ENCODE peak calls at places on chromosomes 13 and 19, in four cellular contexts. Y is mesendoderm, I is H1, W is H9. U is an unnamed sample.

GRCh38 chr19:48290341-48290922 is 20.6 kb downstream of the ZNF114 start:
- DNase-seq in Y (peak), I (peak), W (peak), U (peak)

GRCh38 chr13:45370922-45371406 is 30.0 kb upstream of the TPT1 start:
- DNase-seq in Y (peak), I (peak), W (peak), U (peak)

GRCh38 chr19:45402469-45403070 is 2.3 kb downstream of the PPP1R13L start:
- DNase-seq in Y (peak), I (no peak), W (peak), U (no peak)

GRCh38 chr19:31436121-31436776 is 87.0 kb upstream of the TSHZ3 start:
- DNase-seq in Y (no peak), I (no peak), W (no peak), U (peak)

GRCh38 chr13:77300176-77301141 is 26.4 kb downstream of the MYCBP2 start:
- DNase-seq in Y (peak), I (no peak), W (no peak), U (peak)

GRCh38 chr19:44002212-44002565 is 568 bp upstream of the ZNF230 start:
- DNase-seq in Y (no peak), I (no peak), W (no peak), U (peak)

GRCh38 chr13:22176968-22177545 is 506.2 kb downstream of the FGF9 start:
- DNase-seq in Y (no peak), I (no peak), W (no peak), U (peak)

GRCh38 chr13:113655358-113656014 is 2.5 kb downstream of the ATP4B start:
- DNase-seq in Y (no peak), I (no peak), W (no peak), U (no peak)

GRCh38 chr13:83498486-83499190 is 383.6 kb downstream of the SLITRK1 start:
- DNase-seq in Y (no peak), I (no peak), W (no peak), U (peak)

GRCh38 chr19:3344608-3345598 is 21.5 kb upstream of the NFIC start:
- DNase-seq in Y (no peak), I (no peak), W (no peak), U (no peak)

GRCh38 chr13:37344051-37344450 is 238.6 kb upstream of the CSNK1A1L start:
- DNase-seq in Y (no peak), I (no peak), W (no peak), U (no peak)

GRCh38 chr13:37338721-37339120 is 233.3 kb upstream of the CSNK1A1L start:
- DNase-seq in Y (no peak), I (no peak), W (no peak), U (no peak)

GRCh38 chr13:37345869-37346268 is 240.4 kb upstream of the CSNK1A1L start:
- DNase-seq in Y (peak), I (no peak), W (no peak), U (no peak)

GRCh38 chr13:37342205-37342604 is 236.7 kb upstream of the CSNK1A1L start:
- DNase-seq in Y (no peak), I (no peak), W (no peak), U (no peak)

GRCh38 chr13:37340911-37341670 is 235.6 kb upstream of the CSNK1A1L start:
- DNase-seq in Y (no peak), I (no peak), W (no peak), U (no peak)
- H4K5ac ChIP-seq in Y (no peak), I (no peak), W (no peak), U (no peak)

DNA sequence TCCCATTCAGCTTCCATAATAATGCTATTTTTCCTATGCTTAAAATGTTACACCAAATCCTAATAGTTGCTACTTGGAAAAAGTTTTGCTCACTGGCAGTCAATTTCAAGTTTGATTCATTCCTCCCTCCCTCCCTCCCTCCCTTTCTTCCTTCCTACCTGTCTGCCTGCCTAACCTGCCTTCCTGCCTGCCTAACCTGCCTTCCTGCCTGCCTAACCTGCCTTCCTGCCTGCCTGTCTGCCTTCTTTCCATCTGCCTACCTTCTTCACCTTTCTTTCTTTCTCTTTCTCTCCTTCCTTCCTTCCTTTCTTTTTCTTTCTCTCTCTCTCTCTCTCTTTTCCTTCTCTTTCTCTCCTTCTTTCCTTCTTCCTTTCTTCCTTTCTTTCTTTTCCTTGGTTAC is 418.7 kb downstream of the PCDH9 start:
- DNase-seq in Y (no peak), I (no peak), W (no peak), U (no peak)
- H4K5ac ChIP-seq in Y (no peak), I (no peak), W (no peak), U (no peak)

DNA sequence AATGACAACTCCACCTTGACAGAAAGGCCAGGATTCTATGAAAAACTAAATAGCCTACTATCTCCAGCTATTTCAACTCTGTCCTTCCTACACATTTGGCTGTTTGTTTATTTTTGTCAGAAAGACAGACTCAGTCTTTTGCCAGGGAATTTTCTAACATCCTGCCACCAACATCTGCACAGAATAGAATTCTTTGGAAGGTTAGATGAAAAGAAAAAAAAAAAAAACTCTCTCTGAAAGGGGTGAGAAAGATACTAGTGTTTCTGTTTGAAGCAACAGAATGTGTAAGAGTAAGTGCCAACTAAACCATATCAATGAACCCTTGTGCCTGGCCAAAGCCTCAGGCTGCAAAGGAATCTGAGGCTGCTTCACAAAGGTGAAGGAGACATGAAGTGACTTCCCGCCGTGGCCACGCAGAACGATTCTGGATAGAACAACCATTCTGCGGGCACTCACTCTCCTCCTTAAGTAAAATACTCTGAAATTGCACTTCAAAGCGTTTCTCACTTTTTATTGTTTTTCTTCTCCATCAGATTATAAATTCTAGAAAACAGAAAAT is 498.2 kb downstream of the IRS2 start:
- DNase-seq in Y (no peak), I (no peak), W (no peak), U (peak)
- H4K5ac ChIP-seq in Y (no peak), I (no peak), W (no peak), U (no peak)

DNA sequence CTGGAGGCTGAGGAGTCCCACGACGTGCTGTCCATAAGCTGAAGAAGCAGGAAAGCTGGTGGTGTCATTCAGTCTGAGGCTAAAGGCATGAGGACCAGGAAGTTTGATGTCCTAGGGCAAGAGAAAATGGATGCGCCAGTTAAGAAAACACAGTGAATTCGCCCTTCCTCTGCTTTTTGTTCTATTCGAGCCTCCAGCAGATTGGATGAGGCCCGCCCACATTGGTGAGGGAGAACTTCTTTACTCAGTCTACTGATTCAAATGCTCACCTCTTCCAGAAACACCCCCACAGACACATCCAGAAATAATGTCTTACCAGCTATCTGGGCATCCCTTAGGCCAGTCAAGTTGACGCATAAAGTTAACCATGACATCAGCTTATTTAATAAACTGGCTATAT is 7.5 kb upstream of the TTYH1 start:
- DNase-seq in Y (no peak), I (no peak), W (no peak), U (no peak)
- H4K5ac ChIP-seq in Y (no peak), I (no peak), W (no peak), U (no peak)

GRCh38 chr13:86795858-86796257 is 875.3 kb upstream of the SLITRK5 start:
- DNase-seq in Y (no peak), I (no peak), W (no peak), U (no peak)
- H4K5ac ChIP-seq in Y (no peak), I (no peak), W (no peak), U (no peak)

GRCh38 chr19:50215820-50216219 is 12.4 kb downstream of the MYH14 start:
- DNase-seq in Y (no peak), I (no peak), W (no peak), U (no peak)
- H4K5ac ChIP-seq in Y (no peak), I (no peak), W (no peak), U (no peak)

GRCh38 chr13:53522034-53522433 is 493.4 kb downstream of the OLFM4 start:
- DNase-seq in Y (no peak), I (no peak), W (no peak), U (no peak)
- H4K5ac ChIP-seq in Y (no peak), I (no peak), W (no peak), U (no peak)

U was measured in IMR-90.